ENCODE peak calls at places on chromosomes 3 and 15, in four cellular contexts. One of them, this sample, is unnamed. For H3K36me3 and H3K4me1, the result is how much of the 10 kb centered on the place peaks cover.

GRCh38 chr3:127849368-127849767 is 27.1 kb upstream of the MGLL start:
- DNase-seq in NT2/D1: peak
- DNase-seq in adrenal gland: no peak
- DNase-seq in mesendoderm: no peak
- DNase-seq in this sample: no peak

GRCh38 chr15:55937040-55937439 is 56.4 kb downstream of the NEDD4 start:
- DNase-seq in NT2/D1: no peak
- DNase-seq in adrenal gland: no peak
- DNase-seq in mesendoderm: no peak
- DNase-seq in this sample: no peak

GRCh38 chr3:50150404-50150750 is 4.7 kb upstream of the SEMA3F start:
- DNase-seq in NT2/D1: no peak
- DNase-seq in adrenal gland: no peak
- DNase-seq in mesendoderm: no peak
- DNase-seq in this sample: no peak

GRCh38 chr3:111285188-111285547 is 213.6 kb downstream of the NECTIN3 start:
- DNase-seq in NT2/D1: no peak
- DNase-seq in adrenal gland: no peak
- DNase-seq in mesendoderm: no peak
- DNase-seq in this sample: no peak

GRCh38 chr3:26369133-26369532 is 253.4 kb upstream of the LRRC3B start:
- DNase-seq in NT2/D1: no peak
- DNase-seq in adrenal gland: no peak
- DNase-seq in mesendoderm: peak
- DNase-seq in this sample: no peak

GRCh38 chr15:58046467-58046866 is 19.0 kb downstream of the ALDH1A2 start:
- DNase-seq in NT2/D1: no peak
- DNase-seq in adrenal gland: no peak
- DNase-seq in mesendoderm: no peak
- DNase-seq in this sample: no peak

GRCh38 chr15:39300451-39301153 is 280.3 kb upstream of the THBS1 start:
- DNase-seq in NT2/D1: no peak
- DNase-seq in adrenal gland: no peak
- DNase-seq in mesendoderm: peak
- DNase-seq in this sample: no peak

GRCh38 chr3:124809039-124809438 is 78.1 kb downstream of the ITGB5 start:
- DNase-seq in NT2/D1: no peak
- DNase-seq in adrenal gland: no peak
- DNase-seq in mesendoderm: no peak
- DNase-seq in this sample: no peak

GRCh38 chr3:136336329-136337100 is 86.4 kb downstream of the PCCB start:
- DNase-seq in NT2/D1: no peak
- DNase-seq in adrenal gland: no peak
- DNase-seq in mesendoderm: no peak
- DNase-seq in this sample: no peak

GRCh38 chr15:25810631-25811077 is 52.5 kb downstream of the ATP10A start:
- DNase-seq in NT2/D1: no peak
- DNase-seq in adrenal gland: no peak
- DNase-seq in mesendoderm: peak
- DNase-seq in this sample: no peak

GRCh38 chr3:12289562-12289961 is 692 bp downstream of the PPARG start:
- DNase-seq in NT2/D1: no peak
- DNase-seq in adrenal gland: no peak
- DNase-seq in mesendoderm: no peak
- DNase-seq in this sample: no peak
- H3K4me3 ChIP-seq in NT2/D1: no peak
- H3K4me3 ChIP-seq in adrenal gland: peak
- H3K4me3 ChIP-seq in mesendoderm: no peak
- H3K4me3 ChIP-seq in this sample: peak

GRCh38 chr3:131738095-131738494 is 235.3 kb upstream of the MRPL3 start:
- DNase-seq in NT2/D1: no peak
- DNase-seq in adrenal gland: no peak
- DNase-seq in mesendoderm: no peak
- DNase-seq in this sample: no peak
- H3K36me3 ChIP-seq in NT2/D1: under half
- H3K36me3 ChIP-seq in adrenal gland: under half
- H3K36me3 ChIP-seq in mesendoderm: under half
- H3K36me3 ChIP-seq in this sample: under half

GRCh38 chr15:85688703-85689102 is 106.0 kb downstream of the KLHL25 start:
- DNase-seq in NT2/D1: no peak
- DNase-seq in adrenal gland: no peak
- DNase-seq in mesendoderm: no peak
- DNase-seq in this sample: no peak
- H3K4me1 ChIP-seq in NT2/D1: under half
- H3K4me1 ChIP-seq in adrenal gland: under half
- H3K4me1 ChIP-seq in mesendoderm: under half
- H3K4me1 ChIP-seq in this sample: under half

DNA sequence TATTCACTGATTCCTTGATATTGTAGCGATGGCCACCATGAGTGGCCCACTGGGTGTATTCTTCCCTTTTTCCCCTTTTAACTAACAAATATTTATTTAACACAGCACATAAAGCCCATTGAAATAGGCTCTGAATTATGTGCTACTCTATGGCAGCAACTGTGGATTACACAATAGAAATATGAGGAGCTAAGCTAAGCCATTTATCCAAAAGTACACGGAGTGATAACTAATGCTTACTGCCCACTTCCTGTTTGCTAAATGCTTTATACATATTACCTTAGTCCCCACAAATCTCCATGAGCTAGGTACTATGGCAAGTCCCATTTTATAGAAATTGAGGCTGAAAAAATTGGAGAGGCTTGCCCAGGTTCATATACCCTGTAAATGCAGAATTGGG is 17.9 kb downstream of the ILDR1 start:
- DNase-seq in NT2/D1: no peak
- DNase-seq in adrenal gland: no peak
- DNase-seq in mesendoderm: no peak
- DNase-seq in this sample: no peak
- H3K4me3 ChIP-seq in NT2/D1: no peak
- H3K4me3 ChIP-seq in adrenal gland: no peak
- H3K4me3 ChIP-seq in mesendoderm: no peak
- H3K4me3 ChIP-seq in this sample: no peak

GRCh38 chr15:82531496-82532382 is 8.5 kb downstream of the RPS17 start:
- DNase-seq in NT2/D1: no peak
- DNase-seq in adrenal gland: no peak
- DNase-seq in mesendoderm: no peak
- DNase-seq in this sample: no peak

GRCh38 chr15:82533801-82534200 is 6.5 kb downstream of the RPS17 start:
- DNase-seq in NT2/D1: no peak
- DNase-seq in adrenal gland: no peak
- DNase-seq in mesendoderm: no peak
- DNase-seq in this sample: no peak

GRCh38 chr15:82530606-82531379 is 9.5 kb downstream of the RPS17 start:
- DNase-seq in NT2/D1: peak
- DNase-seq in adrenal gland: peak
- DNase-seq in mesendoderm: peak
- DNase-seq in this sample: peak

GRCh38 chr15:82532383-82532990 is 7.8 kb downstream of the RPS17 start:
- DNase-seq in NT2/D1: no peak
- DNase-seq in adrenal gland: no peak
- DNase-seq in mesendoderm: no peak
- DNase-seq in this sample: no peak

DNA sequence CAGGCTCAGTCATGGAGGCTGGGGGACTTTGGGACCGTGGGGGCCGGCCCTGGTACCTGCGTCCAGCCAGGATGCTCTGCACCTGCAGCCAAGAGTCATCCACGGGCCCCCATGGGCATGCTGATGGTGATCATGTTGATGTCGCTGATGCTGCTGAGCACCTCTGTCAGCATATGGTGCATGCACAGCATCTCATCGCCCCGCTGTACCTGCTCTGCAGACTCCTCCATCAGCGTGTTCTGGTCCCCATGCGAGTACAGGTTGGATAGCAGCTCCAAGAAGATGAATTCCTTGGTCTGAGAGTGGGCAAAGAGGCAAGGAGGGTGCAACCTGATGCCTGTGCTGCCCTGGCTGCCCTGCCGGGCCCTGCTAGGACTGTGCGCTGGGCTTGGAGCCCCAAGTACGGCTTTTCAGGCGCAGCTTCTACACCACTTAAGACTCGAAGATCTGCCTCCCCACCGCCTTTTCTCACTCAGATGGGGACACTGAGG is 7.2 kb downstream of the RPS17 start:
- DNase-seq in NT2/D1: no peak
- DNase-seq in adrenal gland: no peak
- DNase-seq in mesendoderm: no peak
- DNase-seq in this sample: no peak
- H3K36me3 ChIP-seq in NT2/D1: half or more
- H3K36me3 ChIP-seq in adrenal gland: under half
- H3K36me3 ChIP-seq in mesendoderm: under half
- H3K36me3 ChIP-seq in this sample: under half

GRCh38 chr15:38073278-38073930 is 139.0 kb downstream of the TMCO5A start:
- DNase-seq in NT2/D1: peak
- DNase-seq in adrenal gland: no peak
- DNase-seq in mesendoderm: peak
- DNase-seq in this sample: peak
- H3K4me1 ChIP-seq in NT2/D1: under half
- H3K4me1 ChIP-seq in adrenal gland: under half
- H3K4me1 ChIP-seq in mesendoderm: under half
- H3K4me1 ChIP-seq in this sample: under half

DNA sequence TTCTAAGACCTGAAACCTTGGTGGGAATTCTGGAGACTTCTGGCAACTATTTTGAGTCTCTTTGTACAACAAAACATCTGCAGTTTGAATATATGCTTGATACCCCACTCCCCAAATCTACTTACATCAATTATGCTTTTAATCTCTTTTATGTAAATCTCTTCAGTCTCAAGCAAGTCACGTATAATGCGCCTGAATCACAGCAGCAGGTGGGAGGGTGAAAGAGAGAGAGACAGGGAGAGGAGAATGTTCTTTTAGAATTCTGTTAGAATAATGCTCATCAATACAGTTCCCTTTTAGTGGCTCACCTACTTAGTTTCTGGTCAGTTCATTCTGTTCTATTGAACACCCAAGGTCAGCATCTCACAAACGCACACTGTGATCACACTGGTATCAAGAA is 22.2 kb upstream of the B3GNT5 start:
- DNase-seq in NT2/D1: no peak
- DNase-seq in adrenal gland: no peak
- DNase-seq in mesendoderm: no peak
- DNase-seq in this sample: no peak
- H3K4me3 ChIP-seq in NT2/D1: no peak
- H3K4me3 ChIP-seq in adrenal gland: no peak
- H3K4me3 ChIP-seq in mesendoderm: no peak
- H3K4me3 ChIP-seq in this sample: no peak

DNA sequence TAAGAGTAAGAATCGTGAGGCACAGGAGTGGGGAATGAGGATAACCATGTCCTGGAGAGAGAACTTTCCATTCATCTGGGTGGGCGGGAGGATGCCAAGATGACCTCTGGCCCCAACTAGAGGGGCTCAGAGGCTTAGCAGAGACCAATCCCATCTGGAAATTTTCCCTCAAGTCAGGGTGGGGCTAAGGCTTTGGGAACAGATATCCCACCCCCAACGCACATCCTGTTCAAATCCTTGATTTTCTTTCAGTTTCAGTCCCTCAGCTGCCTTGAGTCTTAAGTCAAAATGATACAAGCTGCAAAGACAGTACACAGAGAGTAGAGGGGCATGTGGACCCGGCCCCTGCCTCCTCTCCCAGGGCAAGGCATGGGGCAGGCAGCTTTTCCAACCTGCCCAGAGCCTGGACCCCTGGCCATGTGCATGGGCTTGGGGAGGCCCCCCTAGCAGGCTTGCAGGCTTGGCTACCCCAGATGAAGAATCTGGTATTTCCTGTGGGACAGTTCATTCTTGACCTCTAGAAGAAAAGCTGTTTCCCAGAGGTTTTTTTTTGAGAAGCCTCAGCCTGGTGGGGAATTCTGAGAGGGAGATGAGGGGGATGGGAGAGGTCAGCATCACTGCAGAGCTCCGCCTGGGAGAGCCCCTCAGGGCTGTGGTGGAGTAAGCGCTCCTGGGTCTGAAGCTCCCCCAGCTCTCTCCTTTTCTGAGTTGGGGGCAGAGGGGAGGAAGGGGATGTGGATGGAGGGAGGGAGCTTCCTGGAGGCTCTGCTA is 109.7 kb upstream of the HACD2 start:
- DNase-seq in NT2/D1: no peak
- DNase-seq in adrenal gland: no peak
- DNase-seq in mesendoderm: no peak
- DNase-seq in this sample: no peak
- H3K36me3 ChIP-seq in NT2/D1: under half
- H3K36me3 ChIP-seq in adrenal gland: under half
- H3K36me3 ChIP-seq in mesendoderm: under half
- H3K36me3 ChIP-seq in this sample: under half

DNA sequence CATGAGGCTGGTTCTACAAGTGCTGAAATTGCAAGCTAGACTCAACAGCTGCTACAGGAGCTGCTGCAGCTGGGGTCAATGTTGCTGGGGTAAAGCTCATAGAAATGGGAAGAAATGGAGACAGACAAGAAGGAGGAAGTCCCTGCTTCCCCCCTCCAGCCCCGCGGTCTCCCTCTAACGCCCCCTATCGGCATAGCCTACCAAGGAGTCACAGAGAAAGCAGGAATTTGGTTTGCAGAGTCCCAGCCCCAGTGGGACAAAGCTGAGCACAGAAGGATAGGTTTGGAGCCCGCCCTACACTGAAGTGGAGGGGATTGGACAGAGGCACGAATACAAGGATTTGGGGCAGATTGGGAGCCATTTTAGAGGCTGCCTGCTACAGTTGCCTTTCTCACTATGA is 176.9 kb upstream of the ANKRD28 start:
- DNase-seq in NT2/D1: peak
- DNase-seq in adrenal gland: no peak
- DNase-seq in mesendoderm: peak
- DNase-seq in this sample: no peak
- H3K4me1 ChIP-seq in NT2/D1: under half
- H3K4me1 ChIP-seq in adrenal gland: under half
- H3K4me1 ChIP-seq in mesendoderm: under half
- H3K4me1 ChIP-seq in this sample: under half